ENCODE peak calls at places on chromosomes 16 and 17, in five cellular contexts. J is AG04450; N is CD8-positive, alpha-beta T cell; I is transverse colon; O is AG04449. H is an unnamed sample.
A peak's percentile ranks its signal among the peaks of the same experiment; 100 is the strongest.

GRCh38 chr16:54506691-54507090 is 220.1 kb upstream of the IRX3 start:
- DNase-seq in O (no peak), N (no peak), J (no peak), I (no peak), H (no peak)

GRCh38 chr17:31524926-31525800 is 133.7 kb downstream of the RAB11FIP4 start:
- DNase-seq in N (peak; percentile 81), O (peak; percentile 80), I (peak; percentile 91), J (peak; percentile 83), H (peak; percentile 83)

GRCh38 chr17:61997649-61998048 is 67.4 kb downstream of the MED13 start:
- DNase-seq in O (no peak), J (no peak), N (no peak), I (no peak), H (no peak)

GRCh38 chr16:27199747-27200146 is 3.6 kb upstream of the KDM8 start:
- DNase-seq in J (no peak), O (no peak), I (no peak), N (peak; percentile 31), H (peak; percentile 87)

GRCh38 chr17:81251943-81252301 is 12.8 kb downstream of the NDUFAF8 start:
- DNase-seq in N (peak; percentile 40), O (no peak), J (no peak), I (peak; percentile 30), H (no peak)

GRCh38 chr17:10261098-10261497 is 62.7 kb upstream of the GAS7 start:
- DNase-seq in I (no peak), N (no peak), J (no peak), O (no peak), H (no peak)

GRCh38 chr17:969767-970387 is 9.7 kb downstream of the NXN start:
- DNase-seq in N (no peak), J (no peak), I (no peak), O (no peak), H (no peak)

GRCh38 chr16:28984091-28984490 is 761 bp upstream of the LAT start:
- DNase-seq in N (no peak), I (no peak), O (no peak), J (no peak), H (no peak)

GRCh38 chr17:82019905-82020873 is 2.5 kb downstream of the CENPX start:
- DNase-seq in I (peak; percentile 70), J (no peak), O (no peak), N (peak; percentile 58), H (peak; percentile 76)

GRCh38 chr17:48472485-48473281 is 42.7 kb upstream of the SKAP1 start:
- DNase-seq in I (no peak), N (peak; percentile 29), O (no peak), J (peak; percentile 52), H (peak; percentile 34)

GRCh38 chr16:25060920-25061319 is 45.8 kb upstream of the ARHGAP17 start:
- DNase-seq in N (peak; percentile 37), I (no peak), J (no peak), O (no peak), H (peak; percentile 58)

GRCh38 chr17:41919840-41920579 is 1.3 kb upstream of the ACLY start:
- DNase-seq in I (no peak), O (no peak), J (no peak), N (no peak), H (no peak)

GRCh38 chr17:42456223-42457106 is 2.2 kb upstream of the ATP6V0A1 start:
- DNase-seq in J (no peak), O (peak; percentile 53), N (no peak), I (no peak), H (peak; percentile 66)

GRCh38 chr16:77738706-77739105 is 16.4 kb downstream of the NUDT7 start:
- DNase-seq in I (no peak), N (no peak), O (no peak), J (no peak), H (no peak)

GRCh38 chr17:37259030-37259735 is 116.6 kb upstream of the C17orf78 start:
- DNase-seq in I (no peak), O (no peak), N (no peak), J (no peak), H (no peak)

GRCh38 chr16:58026139-58026704 is 668 bp downstream of the MMP15 start:
- DNase-seq in J (no peak), O (no peak), I (peak; percentile 52), N (no peak), H (peak; percentile 18)

GRCh38 chr16:67404740-67405226 is 11.5 kb upstream of the TPPP3 start:
- DNase-seq in J (no peak), N (no peak), I (peak; percentile 87), O (no peak), H (no peak)

GRCh38 chr17:79776378-79777165 is 1.4 kb upstream of the CBX2 start:
- DNase-seq in O (no peak), J (no peak), I (no peak), N (no peak), H (no peak)

GRCh38 chr17:80834896-80835281 is 156.8 kb upstream of the CHMP6 start:
- DNase-seq in I (no peak), O (no peak), N (no peak), J (no peak), H (no peak)

GRCh38 chr17:72239548-72239947 is 118.7 kb downstream of the SOX9 start:
- DNase-seq in J (no peak), O (no peak), N (no peak), I (no peak), H (no peak)

GRCh38 chr16:78996806-78997205 is 603.7 kb downstream of the MAF start:
- DNase-seq in I (no peak), N (no peak), J (no peak), O (no peak), H (no peak)

GRCh38 chr16:11234884-11235702 is 20.9 kb downstream of the SOCS1 start:
- DNase-seq in I (no peak), O (no peak), N (no peak), J (no peak), H (no peak)

GRCh38 chr17:8883353-8883752 is 15.9 kb upstream of the PIK3R6 start:
- DNase-seq in J (no peak), O (no peak), N (no peak), I (no peak), H (no peak)

GRCh38 chr16:70574595-70575271 is 51.1 kb downstream of the SF3B3 start:
- DNase-seq in O (no peak), I (no peak), N (no peak), J (no peak), H (no peak)

GRCh38 chr17:7579001-7579838 is at the start of gene CD68:
- DNase-seq in J (peak; percentile 66), N (peak; percentile 52), O (peak; percentile 59), I (peak; percentile 85), H (peak; percentile 90)

GRCh38 chr16:23967775-23968571 is 132.2 kb downstream of the PRKCB start:
- DNase-seq in J (no peak), N (no peak), I (no peak), O (no peak), H (peak; percentile 21)

GRCh38 chr17:2075336-2076056 is 20.6 kb downstream of the HIC1 start:
- DNase-seq in J (no peak), N (no peak), I (no peak), O (no peak), H (no peak)

GRCh38 chr17:8685396-8685795 is 54.9 kb upstream of the MYH10 start:
- DNase-seq in O (no peak), I (no peak), N (no peak), J (no peak), H (peak; percentile 1)

GRCh38 chr17:81831957-81832607 is 1.0 kb downstream of the MCRIP1 start:
- DNase-seq in N (peak; percentile 71), I (no peak), J (no peak), O (no peak), H (peak; percentile 60)

GRCh38 chr16:77789085-77789611 is 784 bp downstream of the VAT1L start:
- DNase-seq in O (no peak), I (no peak), J (no peak), N (no peak), H (no peak)

DNA sequence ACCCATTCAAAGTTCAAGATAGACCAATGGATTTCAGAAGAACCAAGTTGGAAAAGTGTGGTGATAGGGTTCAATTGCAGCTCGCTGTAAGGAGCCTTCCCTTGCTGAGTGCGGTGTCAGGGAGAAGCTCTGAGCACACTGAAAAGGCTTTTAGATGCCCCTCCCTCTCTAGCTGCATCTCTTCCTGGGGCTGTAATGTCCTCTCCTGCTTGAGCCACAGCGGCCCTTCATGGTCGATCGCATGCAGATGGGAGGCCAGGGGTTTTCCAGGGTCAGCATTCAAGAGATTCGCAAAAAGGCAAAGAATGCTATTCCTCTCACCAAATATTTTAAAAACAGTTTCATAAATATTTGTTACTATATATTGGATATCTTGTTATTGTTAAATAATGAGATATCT is 23.7 kb downstream of the ZC3H18 start:
- DNase-seq in J (no peak), O (no peak), I (no peak), N (no peak), H (no peak)
- H3K4me3 ChIP-seq in J (no peak overlapping the region), O (no peak overlapping the region), I (no peak overlapping the region), N (no peak overlapping the region), H (no peak overlapping the region)

GRCh38 chr17:60439501-60439900 is 17.2 kb downstream of the CHCT1 start:
- DNase-seq in N (no peak), I (no peak), J (no peak), O (no peak), H (peak; percentile 50)

GRCh38 chr17:60435244-60436170 is 13.2 kb downstream of the CHCT1 start:
- DNase-seq in I (peak; percentile 67), J (peak; percentile 70), O (peak; percentile 58), N (peak; percentile 46), H (peak; percentile 76)
- TF ChIP-seq CTCF in I (peak; percentile 95), J (peak; percentile 94), O (peak; percentile 82), N (peak; percentile 95), H (peak; percentile 88)

DNA sequence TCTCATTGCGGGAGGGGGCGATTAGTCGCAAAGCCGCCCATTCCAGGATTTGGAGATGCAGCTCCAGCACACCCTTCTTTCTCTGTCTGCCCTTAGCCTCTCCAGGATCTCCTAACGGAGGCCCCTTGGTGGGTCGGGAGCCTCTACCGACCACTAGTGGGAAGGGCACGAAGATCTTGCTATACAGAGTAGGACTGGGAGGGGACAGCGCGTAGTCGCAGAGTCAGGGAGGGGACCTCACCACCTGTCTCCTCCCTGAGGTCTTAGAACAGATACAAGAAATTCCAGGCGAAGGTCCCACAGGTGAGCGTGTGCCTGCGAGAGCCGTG is 569 bp upstream of the SMTNL2 start:
- DNase-seq in J (no peak), O (no peak), I (no peak), N (no peak), H (no peak)
- H3K4me3 ChIP-seq in J (no peak overlapping the region), O (no peak overlapping the region), I (peak overlapping the region; percentile 45), N (peak overlapping the region; percentile 20), H (no peak overlapping the region)

DNA sequence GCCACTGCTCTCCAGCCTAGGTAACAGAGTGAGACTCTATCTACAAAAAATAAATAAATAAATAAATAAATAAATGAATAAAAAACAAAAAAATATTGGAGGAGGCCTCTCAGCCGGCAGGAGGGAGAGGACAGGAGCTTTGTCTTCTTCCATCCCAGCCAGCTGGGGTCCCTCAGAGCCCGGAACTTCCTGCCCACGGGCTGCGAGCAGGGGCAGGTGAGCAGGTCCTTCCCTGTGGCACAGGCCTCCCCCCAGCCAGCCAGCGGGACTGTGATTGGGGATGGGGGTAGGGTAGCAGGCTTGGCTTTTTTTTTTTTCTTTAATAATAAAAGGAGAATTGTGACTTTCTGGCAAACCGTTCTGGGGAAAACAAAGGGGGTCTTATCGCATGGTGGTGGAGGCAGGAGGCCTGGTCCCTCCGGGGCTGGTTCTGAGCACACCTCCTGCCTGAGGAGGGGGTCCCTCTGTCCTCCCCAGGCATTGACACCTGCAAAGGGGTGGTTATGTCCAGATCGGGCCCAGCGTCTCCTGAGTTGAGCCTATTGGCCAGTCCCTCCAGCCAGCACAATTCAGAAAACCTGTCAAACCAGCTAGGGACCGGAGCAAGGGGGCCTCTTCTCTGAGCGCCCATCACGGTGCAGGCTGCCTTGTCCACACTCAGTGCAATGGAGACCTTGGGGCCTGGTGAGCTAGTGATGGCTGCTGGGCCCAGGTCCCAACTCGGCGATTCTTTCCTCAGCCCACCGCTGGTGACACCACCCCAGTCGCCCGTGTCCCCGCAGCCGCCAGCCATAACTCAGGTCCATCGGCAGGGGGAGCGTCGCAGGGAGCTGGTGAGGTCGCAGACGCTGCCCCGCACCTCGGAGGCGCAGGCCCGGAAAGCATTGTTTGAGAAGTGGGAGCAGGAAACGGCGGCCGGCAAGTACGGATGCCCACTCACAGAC is 10.3 kb downstream of the SMTNL2 start:
- DNase-seq in N (peak; percentile 37), I (peak; percentile 53), O (no peak), J (no peak), H (peak; percentile 54)
- TF ChIP-seq CTCF in N (peak; percentile 32), I (peak; percentile 28), O (peak; percentile 39), J (peak; percentile 15), H (peak; percentile 47)